ENCODE peak calls at places on chromosomes 1 and 21, in four cellular contexts. A is DND-41, B is ovary, O is tibial nerve. X is an unnamed sample. For H3K4me1, the result is how much of the 10 kb centered on the place peaks cover.

GRCh38 chr1:74432325-74432724 is 80.1 kb downstream of the LRRC53 start:
- DNase-seq in B (no peak), O (no peak), A (no peak), X (no peak)

GRCh38 chr21:45863267-45863666 is 118.3 kb upstream of the COL6A1 start:
- DNase-seq in O (no peak), A (no peak), B (no peak), X (no peak)

GRCh38 chr1:153880962-153881361 is 41.8 kb downstream of the GATAD2B start:
- DNase-seq in A (peak), O (peak), B (peak), X (peak)

GRCh38 chr1:184664042-184664659 is 90.5 kb downstream of the EDEM3 start:
- DNase-seq in B (peak), A (no peak), O (peak), X (peak)

GRCh38 chr1:54153548-54154439 is 994 bp upstream of the CDCP2 start:
- DNase-seq in O (peak), B (peak), A (no peak), X (no peak)

GRCh38 chr1:145707183-145707867 is at the start of gene PDZK1:
- DNase-seq in B (no peak), O (no peak), A (no peak), X (no peak)

GRCh38 chr1:224092601-224093000 is 21.3 kb upstream of the FBXO28 start:
- DNase-seq in O (no peak), B (no peak), A (no peak), X (no peak)

GRCh38 chr1:63612564-63612963 is 19.4 kb downstream of the PGM1 start:
- DNase-seq in O (no peak), B (no peak), A (no peak), X (no peak)

GRCh38 chr1:229070168-229070567 is 200.7 kb upstream of the RAB4A start:
- DNase-seq in O (peak), A (no peak), B (peak), X (no peak)

GRCh38 chr1:91712981-91713841 is 172.7 kb downstream of the TGFBR3 start:
- DNase-seq in O (peak), B (peak), A (no peak), X (peak)

GRCh38 chr1:205356424-205357151 is at the start of gene KLHDC8A:
- DNase-seq in A (no peak), O (no peak), B (peak), X (no peak)

GRCh38 chr1:53731779-53732305 is 7.1 kb downstream of the GLIS1 start:
- DNase-seq in A (no peak), O (no peak), B (no peak), X (no peak)

GRCh38 chr1:109252167-109252892 is 3.0 kb downstream of the CELSR2 start:
- DNase-seq in B (no peak), O (no peak), A (no peak), X (no peak)

GRCh38 chr1:205578780-205579571 is 52.8 kb downstream of the ELK4 start:
- DNase-seq in O (no peak), A (no peak), B (no peak), X (no peak)

GRCh38 chr1:159686599-159687299 is 27.6 kb downstream of the CRP start:
- DNase-seq in B (no peak), O (no peak), A (no peak), X (no peak)

GRCh38 chr1:211331011-211331709 is 4.5 kb downstream of the TRAF5 start:
- DNase-seq in A (no peak), B (no peak), O (no peak), X (no peak)

GRCh38 chr1:210600421-210601195 is 271.9 kb downstream of the HHAT start:
- DNase-seq in B (no peak), O (no peak), A (no peak), X (no peak)

GRCh38 chr21:32772281-32773047 is 909 bp upstream of the PAXBP1 start:
- DNase-seq in O (peak), B (peak), A (peak), X (peak)

GRCh38 chr21:42466700-42467612 is 29.1 kb downstream of the RSPH1 start:
- DNase-seq in B (no peak), O (no peak), A (no peak), X (no peak)

DNA sequence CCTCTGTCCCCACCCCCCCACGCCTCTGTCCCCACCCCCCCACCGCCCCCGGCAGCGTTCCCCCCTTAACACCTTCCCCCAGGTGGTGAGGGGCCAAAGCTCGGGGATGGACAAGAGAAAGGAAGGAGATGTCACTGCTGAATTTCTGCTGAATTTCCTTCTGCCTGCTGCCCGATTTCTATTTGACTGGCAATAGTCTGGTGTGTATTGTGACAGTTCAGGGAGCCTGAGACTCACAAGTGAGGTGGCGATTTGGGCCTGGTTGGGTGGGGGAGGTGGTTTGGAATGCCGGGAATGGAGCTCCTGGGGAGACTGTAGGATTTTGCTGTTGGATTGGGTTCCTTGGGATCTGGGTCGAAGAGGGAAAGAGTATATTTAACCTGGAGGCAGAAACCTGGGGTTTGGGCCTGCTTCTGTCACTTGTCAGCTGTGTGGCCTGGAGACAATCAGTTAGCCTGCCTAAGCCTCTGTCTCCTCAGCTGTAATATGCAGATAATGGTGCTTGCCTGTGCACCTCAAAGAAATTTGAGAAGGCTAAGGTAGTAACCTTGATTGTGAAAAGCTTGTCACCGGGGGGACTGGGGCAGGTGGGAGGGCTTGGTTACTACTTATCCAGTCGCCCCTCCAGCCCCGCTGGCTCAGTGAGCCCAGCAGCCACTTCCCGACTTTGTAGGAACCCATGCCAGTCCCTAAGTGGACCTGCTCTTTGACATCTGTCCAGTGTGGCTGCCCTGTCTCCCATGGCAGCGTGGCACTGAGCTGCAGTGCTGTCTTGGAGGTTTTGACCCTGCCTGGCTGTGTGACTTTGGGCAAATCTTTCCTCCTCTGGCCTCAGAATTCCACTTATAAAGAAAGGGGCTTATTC is 7.7 kb upstream of the LMNA start:
- DNase-seq in O (peak), B (no peak), A (no peak), X (no peak)
- H3K4me1 ChIP-seq in O (half or more), B (under half), A (under half), X (under half)

DNA sequence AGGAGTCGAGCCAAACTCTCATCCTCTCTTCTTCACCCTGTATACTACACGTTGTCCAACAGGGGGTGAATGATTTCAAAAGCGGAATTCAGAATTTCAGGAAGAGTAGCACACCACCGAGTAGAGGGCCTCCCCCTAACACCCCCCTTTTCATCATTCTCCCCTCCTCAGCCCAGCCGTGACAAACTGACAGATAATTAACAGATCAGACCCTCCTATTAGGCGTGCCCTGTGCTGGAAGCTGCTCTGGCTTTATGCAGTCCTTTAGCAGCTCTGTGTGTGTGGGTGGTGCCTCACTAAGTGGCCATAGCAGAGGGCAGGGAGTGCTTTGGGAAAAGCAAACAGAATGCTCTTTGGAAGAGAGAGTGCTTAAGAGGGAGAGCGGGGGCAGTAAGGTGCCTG is 44.3 kb downstream of the PEX14 start:
- DNase-seq in B (no peak), O (no peak), A (no peak), X (no peak)
- TF ChIP-seq CTCF in B (no peak), O (no peak), A (no peak), X (no peak)

DNA sequence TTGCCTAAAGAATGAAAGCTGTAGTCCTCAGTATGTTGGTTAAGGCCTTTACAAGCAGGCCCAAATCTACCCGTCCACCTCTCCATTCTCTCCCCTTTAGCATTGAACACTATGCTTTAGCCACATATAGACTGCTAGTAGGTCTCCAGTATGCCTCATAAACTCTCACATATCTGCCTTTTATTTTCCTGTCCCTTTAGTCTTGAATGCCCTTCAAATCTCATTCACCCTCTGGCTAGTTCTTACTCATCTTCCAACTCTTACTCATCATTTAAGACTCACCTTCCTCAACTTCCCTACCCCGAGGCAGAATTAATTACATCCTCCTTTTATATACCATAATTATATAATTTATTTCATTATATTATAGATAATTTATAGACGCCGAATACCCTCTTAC is 78.7 kb upstream of the TSPAN2 start:
- DNase-seq in O (no peak), A (no peak), B (no peak), X (no peak)
- H3K4me1 ChIP-seq in O (under half), A (under half), B (under half), X (under half)

GRCh38 chr1:6614019-6614952 is 755 bp downstream of the PHF13 start:
- DNase-seq in A (peak), O (no peak), B (peak), X (no peak)

GRCh38 chr1:6613361-6614018 is at the start of gene PHF13:
- DNase-seq in B (peak), A (peak), O (peak), X (peak)

GRCh38 chr1:6614953-6615785 is 1.6 kb downstream of the PHF13 start:
- DNase-seq in O (no peak), B (peak), A (no peak), X (no peak)

DNA sequence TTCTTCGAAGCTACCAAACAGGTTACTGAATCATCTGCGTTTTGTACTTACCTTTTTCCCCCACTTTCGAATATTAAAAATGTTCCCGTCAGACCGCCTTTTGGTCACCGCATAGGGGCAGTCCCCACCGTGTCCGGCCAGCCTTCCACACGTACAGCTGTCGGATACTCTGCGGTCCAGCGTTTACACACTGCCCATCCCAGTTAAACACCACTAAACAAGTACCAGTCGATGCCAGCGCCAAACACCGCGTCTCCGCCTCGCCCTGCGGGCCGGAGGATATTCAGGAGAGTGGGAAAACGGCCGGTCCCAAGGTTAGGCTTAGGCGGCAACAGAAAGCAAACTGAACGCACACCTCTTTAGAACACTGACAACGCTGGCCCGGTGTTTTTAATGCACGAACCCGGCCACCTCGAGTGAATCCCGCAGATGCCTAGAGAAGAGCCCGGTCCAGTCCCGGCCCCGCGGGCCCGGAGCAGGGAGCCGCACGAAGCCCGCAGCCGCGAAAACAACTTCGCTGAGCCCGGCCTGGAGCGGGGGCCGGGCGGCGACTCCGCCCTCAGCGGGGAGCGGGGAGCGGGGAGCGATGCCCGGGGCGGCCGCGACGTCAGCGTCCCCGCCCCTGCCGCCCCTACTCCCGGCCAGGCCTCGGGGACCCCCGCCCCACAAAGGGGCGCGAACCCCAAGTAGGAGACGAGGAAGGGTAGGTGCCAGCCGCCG is 730 bp upstream of the PHF13 start:
- DNase-seq in A (no peak), B (no peak), O (peak), X (no peak)
- TF ChIP-seq CTCF in A (no peak), B (no peak), O (no peak), X (no peak)

DNA sequence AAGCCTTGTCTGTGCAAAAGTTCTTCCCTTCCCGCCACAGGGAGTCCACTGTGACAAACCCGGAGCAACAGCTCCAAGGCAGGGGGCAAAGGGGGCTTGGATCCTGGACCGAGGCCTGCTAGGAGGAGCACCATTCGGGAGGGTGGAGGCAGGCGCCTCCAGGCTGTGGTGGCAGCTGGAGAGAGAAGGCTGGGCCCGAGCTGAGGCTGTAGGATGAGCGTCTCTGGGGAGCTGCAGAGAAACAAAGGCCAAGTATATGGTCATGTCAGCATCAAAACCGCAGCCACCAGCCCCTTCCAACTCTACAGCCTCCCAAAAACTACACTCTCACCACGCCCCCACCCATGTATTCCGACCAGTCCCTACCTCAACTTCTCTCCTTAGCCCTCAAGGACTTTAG is 579 bp downstream of the SH3BP5L start:
- DNase-seq in O (no peak), B (no peak), A (no peak), X (no peak)
- H3K4me1 ChIP-seq in O (half or more), B (under half), A (half or more), X (under half)

GRCh38 chr21:19340303-19340702 is 936.7 kb upstream of the TMPRSS15 start:
- DNase-seq in O (no peak), B (no peak), A (no peak), X (no peak)
- TF ChIP-seq CTCF in O (no peak), B (no peak), A (no peak), X (no peak)

DNA sequence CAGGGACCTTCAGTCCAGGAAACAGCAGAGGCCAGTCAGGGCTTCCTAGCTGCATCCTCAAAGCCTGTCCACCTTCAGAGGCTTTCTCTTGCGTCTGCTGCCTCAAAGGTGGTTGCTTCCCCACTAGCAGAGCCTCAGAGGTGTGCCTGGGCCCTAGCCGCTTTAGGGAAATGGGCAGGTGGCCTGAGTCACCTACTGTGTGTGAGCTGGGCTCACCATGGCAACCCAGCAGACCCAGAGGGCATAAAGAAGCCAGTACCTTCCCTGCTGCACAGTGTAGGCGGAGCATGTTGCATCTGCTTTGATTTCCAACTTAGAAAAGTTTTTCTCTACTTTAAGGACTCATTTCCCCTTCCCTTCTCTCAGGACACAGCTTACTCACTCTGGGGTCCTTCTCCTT is 12.5 kb downstream of the SLC9A1 start:
- DNase-seq in A (no peak), O (no peak), B (no peak), X (no peak)
- H3K4me1 ChIP-seq in A (under half), O (under half), B (under half), X (under half)

GRCh38 chr21:24042687-24043086 is 1564.6 kb downstream of the MRPL39 start:
- DNase-seq in B (no peak), A (no peak), O (no peak), X (no peak)

GRCh38 chr21:24046816-24047443 is 1560.4 kb downstream of the MRPL39 start:
- DNase-seq in A (no peak), B (no peak), O (no peak), X (no peak)

GRCh38 chr21:24050233-24050632 is 1557.0 kb downstream of the MRPL39 start:
- DNase-seq in A (no peak), B (no peak), O (no peak), X (no peak)

GRCh38 chr21:24045373-24045772 is 1561.9 kb downstream of the MRPL39 start:
- DNase-seq in A (no peak), O (no peak), B (no peak), X (no peak)

DNA sequence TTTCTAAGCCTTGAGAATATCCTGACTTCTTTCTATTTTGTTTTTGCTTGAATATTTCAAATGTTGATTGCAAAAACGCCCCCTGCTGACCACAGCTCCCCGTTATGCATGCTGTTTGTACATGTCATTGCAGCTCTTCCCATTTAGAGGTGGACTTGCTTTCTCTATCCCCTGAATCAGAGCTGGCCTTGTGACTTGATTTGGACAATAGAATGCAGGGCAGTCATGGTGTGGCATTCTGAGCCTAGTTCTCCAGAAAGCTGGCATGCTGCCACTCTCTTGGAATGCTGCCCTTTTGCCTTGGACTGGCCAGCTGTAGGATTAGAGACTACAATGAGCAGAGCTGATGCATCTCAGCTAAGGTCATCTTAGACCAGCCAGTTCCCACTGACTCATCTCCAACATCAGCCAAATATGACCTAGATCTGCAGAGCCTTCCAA is 1561.5 kb downstream of the MRPL39 start:
- DNase-seq in A (peak), O (peak), B (peak), X (no peak)
- TF ChIP-seq CTCF in A (peak), O (peak), B (no peak), X (no peak)

DNA sequence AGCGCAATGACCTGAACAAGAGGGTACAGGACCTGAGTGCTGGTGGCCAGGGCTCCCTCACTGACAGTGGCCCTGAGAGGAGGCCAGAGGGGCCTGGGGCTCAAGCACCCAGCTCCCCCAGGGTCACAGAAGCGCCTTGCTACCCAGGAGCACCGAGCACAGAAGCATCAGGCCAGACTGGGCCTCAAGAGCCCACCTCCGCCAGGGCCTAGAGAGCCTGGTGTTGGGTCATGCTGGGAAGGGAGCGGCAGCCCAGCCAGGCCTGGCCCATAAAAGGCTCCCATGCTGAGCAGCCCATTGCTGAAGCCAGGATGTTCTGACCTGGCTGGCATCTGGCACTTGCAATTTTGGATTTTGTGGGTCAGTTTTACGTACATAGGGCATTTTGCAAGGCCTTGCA is 5.4 kb upstream of the CCDC28B start:
- DNase-seq in O (no peak), B (no peak), A (no peak), X (no peak)
- H3K4me1 ChIP-seq in O (under half), B (under half), A (under half), X (under half)

DNA sequence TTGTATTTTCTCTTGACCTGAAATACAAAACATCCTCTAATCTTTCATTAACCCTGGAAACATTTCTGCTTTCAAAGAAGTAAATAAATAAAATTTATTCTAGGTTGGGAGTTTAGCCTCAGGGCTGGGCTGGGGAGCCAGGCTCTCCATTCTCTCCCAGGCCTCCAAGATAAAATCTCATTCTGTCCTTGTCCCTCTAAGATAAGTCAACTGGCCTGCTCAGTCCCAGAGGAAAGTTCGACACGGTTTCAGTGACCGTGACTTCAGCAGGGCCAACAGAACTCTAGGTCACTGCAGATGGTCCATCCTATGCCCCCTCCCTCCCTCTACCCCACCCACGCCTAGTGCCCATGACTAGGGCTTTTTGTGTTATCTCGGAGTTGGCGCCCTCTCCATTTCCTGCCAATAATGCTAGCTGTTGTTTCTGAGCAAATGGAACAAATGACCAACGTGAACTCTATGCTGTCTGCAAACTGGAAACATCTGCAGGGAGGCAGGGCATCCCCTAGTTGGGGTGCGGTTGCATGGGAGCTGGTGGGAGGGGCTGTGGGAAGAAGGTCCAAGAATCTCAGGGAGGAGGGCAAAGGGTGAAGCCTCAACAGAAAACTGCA is 10.1 kb upstream of the ADORA3 start:
- DNase-seq in B (no peak), O (no peak), A (no peak), X (no peak)
- TF ChIP-seq CTCF in B (no peak), O (no peak), A (no peak), X (no peak)